ENCODE peak calls at places on chromosomes 4 and X, in four cellular contexts. G is testis; T is right lobe of liver; H is CD8-positive, alpha-beta T cell. E is an unnamed sample.

GRCh38 chr4:79255793-79256192 is 70.1 kb downstream of the NAA11 start:
- DNase-seq in G (peak; percentile 33), T (no peak), H (no peak), E (peak; percentile 68)

GRCh38 chr4:76614589-76614988 is 179.6 kb downstream of the SHROOM3 start:
- DNase-seq in G (no peak), T (no peak), H (no peak), E (no peak)

GRCh38 chr4:97498875-97499274 is 644.4 kb downstream of the STPG2 start:
- DNase-seq in G (no peak), T (no peak), H (no peak), E (no peak)

GRCh38 chr4:189001283-189001970 is 862.2 kb downstream of the TRIML1 start:
- DNase-seq in G (peak; percentile 65), T (no peak), H (no peak), E (peak; percentile 75)

GRCh38 chrX:132375941-132376340 is 112.9 kb downstream of the MBNL3 start:
- DNase-seq in G (no peak), T (no peak), H (no peak), E (no peak)

GRCh38 chrX:16828126-16828908 is 41.8 kb downstream of the RBBP7 start:
- DNase-seq in G (no peak), T (no peak), H (no peak), E (no peak)

GRCh38 chrX:124256981-124257380 is 75.5 kb upstream of the TEX13D start:
- DNase-seq in G (no peak), T (no peak), H (no peak), E (no peak)

GRCh38 chr4:138869165-138869564 is 146.4 kb upstream of the NOCT start:
- DNase-seq in G (no peak), T (no peak), H (no peak), E (no peak)

GRCh38 chrX:108732630-108733321 is 3.6 kb downstream of the IRS4 start:
- DNase-seq in G (no peak), T (no peak), H (no peak), E (no peak)

DNA sequence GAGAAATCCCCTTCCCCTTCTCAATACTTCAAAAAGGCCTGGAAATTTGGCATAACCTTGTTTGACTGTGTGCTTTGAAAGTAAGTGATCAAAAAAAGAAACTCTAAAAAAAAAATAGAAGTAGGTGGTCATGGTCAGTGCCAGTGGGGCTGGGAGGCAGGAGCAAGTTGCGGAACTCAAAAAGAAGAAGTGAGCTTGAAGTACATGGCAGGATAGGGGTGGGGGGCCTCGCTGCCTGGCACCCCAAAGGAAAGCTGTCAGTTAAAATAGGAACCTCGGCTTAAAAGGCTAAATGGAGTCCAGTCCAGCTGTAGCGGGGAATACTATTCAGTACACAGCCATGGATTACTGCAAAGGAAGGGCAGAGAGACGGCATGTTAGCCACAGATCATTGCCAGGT is 12.2 kb upstream of the NKRF start:
- DNase-seq in G (no peak), T (no peak), H (no peak), E (no peak)
- H3K4me1 ChIP-seq in G (no peaks in the 10 kb centered on the region), T (no peaks in the 10 kb centered on the region), H (no peaks in the 10 kb centered on the region), E (no peaks in the 10 kb centered on the region)

GRCh38 chr4:57037982-57038604 is 59.4 kb downstream of the POLR2B start:
- DNase-seq in G (peak; percentile 82), T (peak; percentile 53), H (no peak), E (peak; percentile 84)
- TF ChIP-seq CTCF in G (peak; percentile 72), T (peak; percentile 62), H (no peak), E (peak; percentile 99)

GRCh38 chr4:3767569-3768288 is 1.5 kb downstream of the ADRA2C start:
- DNase-seq in G (peak; percentile 27), T (peak; percentile 45), H (no peak), E (peak; percentile 73)

GRCh38 chr4:3768842-3769641 is 2.9 kb downstream of the ADRA2C start:
- DNase-seq in G (no peak), T (no peak), H (no peak), E (peak; percentile 91)

GRCh38 chr4:3766207-3766790 is at the start of gene ADRA2C:
- DNase-seq in G (peak; percentile 55), T (no peak), H (no peak), E (peak; percentile 67)

GRCh38 chr4:3765271-3766206 is 646 bp upstream of the ADRA2C start:
- DNase-seq in G (peak; percentile 58), T (peak; percentile 40), H (no peak), E (peak; percentile 81)

DNA sequence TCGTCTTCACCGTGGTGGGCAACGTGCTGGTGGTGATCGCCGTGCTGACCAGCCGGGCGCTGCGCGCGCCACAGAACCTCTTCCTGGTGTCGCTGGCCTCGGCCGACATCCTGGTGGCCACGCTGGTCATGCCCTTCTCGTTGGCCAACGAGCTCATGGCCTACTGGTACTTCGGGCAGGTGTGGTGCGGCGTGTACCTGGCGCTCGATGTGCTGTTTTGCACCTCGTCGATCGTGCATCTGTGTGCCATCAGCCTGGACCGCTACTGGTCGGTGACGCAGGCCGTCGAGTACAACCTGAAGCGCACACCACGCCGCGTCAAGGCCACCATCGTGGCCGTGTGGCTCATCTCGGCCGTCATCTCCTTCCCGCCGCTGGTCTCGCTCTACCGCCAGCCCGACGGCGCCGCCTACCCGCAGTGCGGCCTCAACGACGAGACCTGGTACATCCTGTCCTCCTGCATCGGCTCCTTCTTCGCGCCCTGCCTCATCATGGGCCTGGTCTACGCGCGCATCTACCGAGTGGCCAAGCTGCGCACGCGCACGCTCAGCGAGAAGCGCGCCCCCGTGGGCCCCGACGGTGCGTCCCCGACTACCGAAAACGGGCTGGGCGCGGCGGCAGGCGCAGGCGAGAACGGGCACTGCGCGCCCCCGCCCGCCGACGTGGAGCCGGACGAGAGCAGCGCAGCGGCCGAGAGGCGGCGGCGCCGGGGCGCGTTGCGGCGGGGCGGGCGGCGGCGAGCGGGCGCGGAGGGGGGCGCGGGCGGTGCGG is 791 bp downstream of the ADRA2C start:
- DNase-seq in G (peak; percentile 63), T (no peak), H (no peak), E (peak; percentile 83)
- H3K4me3 ChIP-seq in G (peak overlapping the region; percentile 20), T (no peak overlapping the region), H (no peak overlapping the region), E (peak overlapping the region; percentile 51)

DNA sequence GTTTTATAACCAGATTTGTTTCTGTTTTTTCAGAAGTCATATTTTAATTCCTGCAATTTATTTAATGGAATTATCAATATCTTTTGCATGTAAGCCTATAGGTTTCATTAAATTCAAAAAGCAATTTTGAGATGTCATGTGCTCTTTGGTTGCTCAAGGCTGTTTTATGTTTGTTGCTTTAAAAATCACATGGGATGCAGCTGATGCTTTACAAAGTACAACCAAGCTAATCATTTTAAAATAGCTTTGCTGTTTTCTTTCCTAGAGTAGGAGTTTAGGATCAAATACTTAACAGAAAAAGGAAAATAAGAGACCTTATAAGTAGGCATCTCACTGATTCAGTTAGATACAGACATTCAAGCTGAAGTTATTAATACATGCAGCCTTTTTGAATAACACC is 11.3 kb downstream of the CPEB2 start:
- DNase-seq in G (no peak), T (no peak), H (no peak), E (no peak)
- H3K4me1 ChIP-seq in G (peaks cover 9% of the 10 kb centered on the region), T (no peaks in the 10 kb centered on the region), H (no peaks in the 10 kb centered on the region), E (peaks cover 46% of the 10 kb centered on the region)

DNA sequence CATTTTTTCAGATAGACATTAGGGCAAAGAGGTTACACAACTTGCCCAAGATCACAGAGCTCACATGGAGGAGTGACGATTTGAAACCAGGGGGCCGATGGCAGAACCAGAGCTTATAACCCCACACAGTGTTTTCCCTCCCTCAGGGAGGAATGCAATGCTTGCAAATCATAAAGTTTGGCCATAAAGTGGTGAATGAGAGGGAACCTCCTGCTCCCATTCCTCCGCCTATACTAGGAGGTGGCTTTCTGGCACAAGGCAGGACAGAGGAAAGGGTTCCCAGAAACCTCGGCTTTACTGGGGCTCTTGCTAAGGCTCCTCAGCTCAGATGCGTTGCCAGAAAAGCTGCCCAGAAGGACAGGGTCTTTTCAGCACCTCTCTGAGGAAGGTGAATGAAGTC is 19.3 kb downstream of the TMEM154 start:
- DNase-seq in G (no peak), T (no peak), H (no peak), E (no peak)
- TF ChIP-seq CTCF in G (no peak), T (no peak), H (no peak), E (no peak)

DNA sequence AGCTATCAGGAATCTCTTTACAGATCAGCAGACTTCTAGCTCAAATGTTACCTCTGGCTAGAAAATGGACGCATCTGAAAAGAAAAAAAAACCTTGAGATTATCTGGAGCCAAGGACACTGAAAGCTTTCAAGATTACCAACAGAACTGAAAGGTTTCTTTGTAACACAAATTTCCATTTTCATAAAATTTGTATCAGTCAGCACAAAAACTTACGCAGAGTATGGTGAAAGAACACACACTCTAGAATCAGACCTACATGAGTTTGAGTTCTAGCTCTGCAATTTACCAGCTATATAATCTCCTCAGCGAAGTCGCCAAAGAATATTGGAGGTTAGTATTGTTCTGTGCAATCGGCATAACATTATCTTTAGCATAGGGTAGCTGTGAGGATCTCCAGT is 1.8 kb downstream of the TAB3 start:
- DNase-seq in G (no peak), T (no peak), H (no peak), E (no peak)
- H3K4me3 ChIP-seq in G (peak overlapping the region; percentile 80), T (no peak overlapping the region), H (no peak overlapping the region), E (no peak overlapping the region)

GRCh38 chr4:40990899-40991265 is 223.5 kb downstream of the APBB2 start:
- DNase-seq in G (no peak), T (no peak), H (no peak), E (no peak)
- H3K4me1 ChIP-seq in G (peaks cover 4% of the 10 kb centered on the region), T (no peaks in the 10 kb centered on the region), H (no peaks in the 10 kb centered on the region), E (no peaks in the 10 kb centered on the region)

GRCh38 chr4:140281828-140282227 is 91.6 kb upstream of the SCOC start:
- DNase-seq in G (no peak), T (no peak), H (no peak), E (no peak)
- TF ChIP-seq CTCF in G (no peak), T (peak; percentile 4), H (no peak), E (no peak)

GRCh38 chr4:133921280-133922195 is 280.1 kb downstream of the PABPC4L start:
- DNase-seq in G (no peak), T (no peak), H (no peak), E (peak; percentile 11)
- H3K4me3 ChIP-seq in G (no peak overlapping the region), T (no peak overlapping the region), H (no peak overlapping the region), E (no peak overlapping the region)

GRCh38 chr4:169100656-169101055 is 90.6 kb upstream of the CBR4 start:
- DNase-seq in G (no peak), T (no peak), H (no peak), E (peak; percentile 77)

GRCh38 chr4:169098969-169099685 is 89.1 kb upstream of the CBR4 start:
- DNase-seq in G (no peak), T (peak; percentile 44), H (no peak), E (no peak)

GRCh38 chr4:169099775-169100180 is 89.7 kb upstream of the CBR4 start:
- DNase-seq in G (peak; percentile 60), T (no peak), H (no peak), E (no peak)

GRCh38 chr4:169096221-169096620 is 86.2 kb upstream of the CBR4 start:
- DNase-seq in G (no peak), T (no peak), H (no peak), E (no peak)

GRCh38 chr4:169098054-169098896 is 88.2 kb upstream of the CBR4 start:
- DNase-seq in G (no peak), T (no peak), H (no peak), E (no peak)
- H3K4me1 ChIP-seq in G (peaks cover 15% of the 10 kb centered on the region), T (no peaks in the 10 kb centered on the region), H (no peaks in the 10 kb centered on the region), E (peaks cover 15% of the 10 kb centered on the region)

E was measured in BE2C.